ENCODE peak calls at places on chromosomes 13 and 19, in four cellular contexts. F, U, D and C are unnamed samples.

GRCh38 chr19:5870986-5871394 is 650 bp upstream of the FUT5 start:
- DNase-seq in F (no peak), D (no peak), U (no peak), C (no peak)

GRCh38 chr19:47587295-47587694 is 14.3 kb upstream of the ZNF541 start:
- DNase-seq in D (no peak), U (no peak), F (no peak), C (no peak)

GRCh38 chr19:54906819-54907218 is 871 bp downstream of the NCR1 start:
- DNase-seq in F (no peak), U (no peak), D (no peak), C (no peak)

GRCh38 chr19:40693150-40693788 is 2.8 kb upstream of the NUMBL start:
- DNase-seq in D (no peak), U (no peak), F (no peak), C (no peak)

GRCh38 chr13:31044658-31045620 is 112.5 kb downstream of the TEX26 start:
- DNase-seq in U (no peak), F (no peak), D (no peak), C (no peak)

GRCh38 chr13:96700657-96701056 is 293.6 kb downstream of the OXGR1 start:
- DNase-seq in U (no peak), F (no peak), D (no peak), C (no peak)

GRCh38 chr13:102881819-102882686 is 36.2 kb downstream of the ERCC5 start:
- DNase-seq in F (no peak), D (no peak), U (no peak), C (no peak)

GRCh38 chr13:44921931-44922758 is 67.1 kb downstream of the NUFIP1 start:
- DNase-seq in U (no peak), D (no peak), F (no peak), C (no peak)

GRCh38 chr19:55563261-55563690 is 17.4 kb downstream of the ZNF579 start:
- DNase-seq in U (no peak), D (no peak), F (no peak), C (no peak)

GRCh38 chr13:39816936-39817335 is 161.5 kb downstream of the COG6 start:
- DNase-seq in U (no peak), F (no peak), D (no peak), C (no peak)

DNA sequence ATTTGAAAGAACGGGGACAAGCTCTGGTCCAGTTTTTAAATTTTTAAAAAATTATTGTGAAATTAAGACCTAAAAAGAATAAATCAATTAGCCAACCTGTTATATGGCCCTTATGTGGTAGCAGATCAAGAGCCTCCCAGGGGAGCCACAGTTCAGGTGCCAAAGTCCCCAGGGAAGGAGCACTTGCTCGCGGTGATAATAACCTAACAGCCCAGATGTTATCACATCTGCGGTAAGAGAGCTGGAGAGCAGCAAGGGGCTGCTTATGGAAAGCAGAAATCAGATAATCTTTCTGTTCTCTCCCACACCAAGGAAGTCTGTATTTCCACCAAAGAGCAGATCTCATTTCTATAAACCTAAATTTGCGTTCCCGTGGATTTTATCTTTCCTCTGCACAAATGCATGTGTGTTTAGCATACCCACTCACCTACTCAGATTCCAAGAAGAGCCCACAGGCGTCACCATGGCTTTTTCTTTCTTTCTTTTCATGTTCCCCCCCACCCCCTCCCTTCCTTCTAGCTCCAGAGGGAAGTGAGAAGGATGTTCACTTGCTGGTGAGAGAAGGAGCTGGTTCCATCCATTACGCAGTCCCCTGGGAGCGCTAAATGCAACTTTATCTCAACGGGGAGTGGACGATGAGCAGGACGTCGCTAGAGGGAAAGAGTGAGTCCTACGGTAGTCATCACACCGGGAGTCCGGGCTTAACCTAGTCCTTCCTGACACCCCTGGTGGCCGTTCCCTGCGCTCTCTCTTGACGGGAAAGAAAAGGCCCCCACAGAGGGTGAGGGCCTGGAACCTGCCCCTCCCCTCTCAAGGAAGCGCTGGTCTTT is 1.6 kb upstream of the POU4F1 start:
- DNase-seq in F (no peak), U (no peak), D (no peak), C (no peak)
- TF ChIP-seq CTCF in F (no peak), U (no peak), D (no peak), C (no peak)

GRCh38 chr19:3073931-3074595 is 11.8 kb upstream of the TLE5 start:
- DNase-seq in U (peak), D (no peak), F (no peak), C (no peak)
- TF ChIP-seq CTCF in U (peak), D (no peak), F (no peak), C (no peak)

GRCh38 chr13:23790591-23791170 is 98.5 kb downstream of the MIPEP start:
- DNase-seq in D (no peak), U (no peak), F (no peak), C (no peak)
- TF ChIP-seq CTCF in D (no peak), U (no peak), F (no peak), C (no peak)

GRCh38 chr13:91162180-91162579 is 185.3 kb upstream of the MIR17HG start:
- DNase-seq in F (no peak), U (no peak), D (no peak), C (no peak)
- TF ChIP-seq CTCF in F (no peak), U (no peak), D (no peak), C (no peak)

DNA sequence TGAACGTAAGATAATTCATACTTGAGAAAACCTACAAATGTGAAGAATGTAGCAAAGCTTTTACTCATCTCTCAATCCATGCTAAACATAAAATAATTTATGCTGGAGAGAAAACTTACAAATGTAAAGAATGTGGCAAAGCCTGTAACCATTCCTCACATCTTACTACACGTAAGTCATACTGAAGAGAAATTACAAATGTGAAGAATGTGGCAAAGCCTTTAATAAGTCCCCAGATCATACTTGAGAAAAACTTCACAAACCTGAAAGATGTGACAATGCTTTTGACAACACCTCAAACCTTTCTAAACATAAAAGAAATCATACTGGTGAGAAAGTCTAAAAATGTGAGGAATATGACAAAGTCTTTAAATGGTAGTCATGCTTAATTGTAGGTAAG is 89.4 kb downstream of the ZNF675 start:
- DNase-seq in F (no peak), D (no peak), U (no peak), C (no peak)
- TF ChIP-seq CTCF in F (no peak), D (no peak), U (no peak), C (no peak)

DNA sequence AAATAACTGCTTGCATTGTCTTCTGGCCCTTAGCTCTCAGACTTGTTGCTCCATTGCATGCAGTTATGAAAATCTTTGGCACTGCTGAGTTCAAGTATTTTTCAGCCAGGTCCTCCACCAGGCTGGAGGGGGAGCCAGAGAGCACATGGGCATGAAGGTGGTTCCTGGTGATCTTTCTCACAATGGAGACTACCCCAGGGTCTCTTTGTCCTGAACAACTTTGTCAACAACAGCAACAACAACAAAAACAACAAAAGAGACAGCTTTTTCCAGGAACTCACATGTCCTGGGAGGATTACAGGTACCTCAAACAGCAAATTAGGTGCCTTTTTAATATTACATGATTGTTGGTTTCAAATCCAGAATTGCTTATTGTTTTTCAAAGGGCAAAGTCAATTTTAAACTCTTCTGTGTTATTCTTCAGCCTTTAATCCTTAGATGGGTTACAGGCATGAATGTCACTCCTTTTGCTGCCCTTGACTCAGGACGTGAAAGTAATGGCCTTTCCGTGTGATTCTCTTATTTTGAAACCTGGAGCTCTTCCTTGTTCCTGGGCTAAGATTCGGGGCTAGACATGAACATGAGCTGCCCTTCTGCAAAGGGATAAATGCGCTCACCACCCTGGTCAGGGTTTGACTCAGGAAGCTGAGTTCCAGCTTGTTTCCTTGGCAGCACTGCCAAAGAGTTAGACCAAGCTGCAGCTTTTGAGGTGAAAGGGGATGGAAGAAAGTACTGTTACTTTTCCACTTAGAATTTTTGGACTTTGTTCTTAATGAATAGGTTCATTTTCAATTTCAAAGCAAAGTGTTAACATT is 1.8 kb downstream of the RGCC start:
- DNase-seq in D (peak), U (no peak), F (peak), C (peak)
- TF ChIP-seq CTCF in D (peak), U (no peak), F (peak), C (peak)

GRCh38 chr13:46624353-46624752 is 71.4 kb downstream of the LRCH1 start:
- DNase-seq in F (no peak), U (no peak), D (no peak), C (no peak)
- TF ChIP-seq CTCF in F (no peak), U (no peak), D (no peak), C (no peak)

GRCh38 chr13:38664920-38665319 is 22.0 kb upstream of the FREM2 start:
- DNase-seq in F (no peak), D (no peak), U (no peak), C (no peak)
- TF ChIP-seq CTCF in F (no peak), D (no peak), U (no peak), C (no peak)